ENCODE peak calls at places on chromosome 7, in eight cellular contexts. K, P, G, M, L, Q, B and D are unnamed samples.

GRCh38 chr7:131057015-131057518 is 270.6 kb upstream of the MKLN1 start:
- DNase-seq in K (no peak), P (peak; percentile 38), G (no peak), M (no peak), L (no peak), Q (no peak), B (no peak), D (no peak)

GRCh38 chr7:5750026-5750425 is 31.4 kb downstream of the RNF216 start:
- DNase-seq in K (no peak), P (no peak), G (no peak), M (no peak), L (no peak), Q (no peak), B (no peak), D (no peak)

GRCh38 chr7:45686441-45687184 is 112.4 kb downstream of the ADCY1 start:
- DNase-seq in K (no peak), P (no peak), G (no peak), M (no peak), L (peak; percentile 21), Q (peak; percentile 2), B (no peak), D (no peak)

GRCh38 chr7:5064391-5065106 is 18.9 kb downstream of the RBAK start:
- DNase-seq in K (no peak), P (no peak), G (no peak), M (no peak), L (no peak), Q (no peak), B (no peak), D (no peak)

GRCh38 chr7:156347132-156347531 is 293.4 kb upstream of the RNF32 start:
- DNase-seq in K (no peak), P (no peak), G (no peak), M (no peak), L (no peak), Q (no peak), B (no peak), D (no peak)

GRCh38 chr7:127798023-127798422 is 146.0 kb downstream of the SND1 start:
- DNase-seq in K (no peak), P (peak; percentile 24), G (no peak), M (no peak), L (no peak), Q (no peak), B (no peak), D (peak; percentile 6)

GRCh38 chr7:94059747-94060146 is 55.6 kb upstream of the BET1 start:
- DNase-seq in K (no peak), P (no peak), G (no peak), M (no peak), L (no peak), Q (no peak), B (no peak), D (no peak)

GRCh38 chr7:150854066-150855000 is 2.0 kb downstream of the AOC1 start:
- DNase-seq in K (no peak), P (no peak), G (no peak), M (no peak), L (no peak), Q (no peak), B (no peak), D (no peak)

GRCh38 chr7:130758429-130759056 is 24.5 kb upstream of the KLF14 start:
- DNase-seq in K (peak; percentile 47), P (no peak), G (no peak), M (no peak), L (no peak), Q (no peak), B (no peak), D (no peak)

GRCh38 chr7:123935436-123936381 is 10.7 kb downstream of the SPAM1 start:
- DNase-seq in K (no peak), P (no peak), G (no peak), M (no peak), L (no peak), Q (no peak), B (no peak), D (no peak)

GRCh38 chr7:150406565-150407421 is 27.7 kb downstream of the ZNF775 start:
- DNase-seq in K (no peak), P (no peak), G (no peak), M (peak; percentile 62), L (peak; percentile 53), Q (no peak), B (no peak), D (no peak)

GRCh38 chr7:135856356-135857144 is 107.9 kb upstream of the FAM180A start:
- DNase-seq in K (no peak), P (no peak), G (no peak), M (no peak), L (no peak), Q (no peak), B (no peak), D (no peak)

GRCh38 chr7:66664590-66665293 is 36.1 kb downstream of the KCTD7 start:
- DNase-seq in K (no peak), P (no peak), G (no peak), M (no peak), L (no peak), Q (no peak), B (no peak), D (no peak)

GRCh38 chr7:130982160-130982638 is 248.2 kb upstream of the KLF14 start:
- DNase-seq in K (peak; percentile 30), P (no peak), G (no peak), M (no peak), L (no peak), Q (no peak), B (no peak), D (no peak)

GRCh38 chr7:112084506-112084905 is 121.7 kb downstream of the DOCK4 start:
- DNase-seq in K (no peak), P (no peak), G (no peak), M (no peak), L (no peak), Q (no peak), B (no peak), D (no peak)

GRCh38 chr7:133183042-133183441 is 69.8 kb upstream of the EXOC4 start:
- DNase-seq in K (no peak), P (no peak), G (no peak), M (no peak), L (no peak), Q (no peak), B (peak; percentile 19), D (no peak)

GRCh38 chr7:102306916-102307677 is 20.4 kb downstream of the SH2B2 start:
- DNase-seq in K (no peak), P (peak; percentile 33), G (peak; percentile 51), M (peak; percentile 71), L (peak; percentile 90), Q (no peak), B (no peak), D (peak; percentile 90)

GRCh38 chr7:99314504-99314903 is 11.2 kb upstream of the ARPC1A start:
- DNase-seq in K (no peak), P (no peak), G (no peak), M (peak; percentile 74), L (no peak), Q (no peak), B (no peak), D (no peak)

DNA sequence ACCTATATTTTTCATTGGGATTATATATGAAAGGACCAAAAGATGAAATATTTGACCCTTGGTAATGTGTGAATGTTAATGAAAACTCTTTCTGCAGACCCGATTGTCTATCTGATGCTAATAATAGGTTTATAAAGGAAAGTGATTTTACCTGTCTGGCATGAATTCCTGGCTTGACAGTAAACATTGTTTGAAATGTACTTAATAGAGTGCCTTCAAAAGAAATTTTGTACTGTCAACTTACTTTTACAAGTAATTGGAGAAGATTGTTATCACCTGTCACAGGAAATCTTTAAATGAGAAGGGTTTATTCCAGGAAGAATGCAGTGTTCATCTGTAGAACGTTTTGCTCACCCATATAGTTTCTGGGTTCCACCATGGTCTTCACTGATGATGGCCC is 588.2 kb downstream of the INHBA start:
- DNase-seq in K (no peak), P (no peak), G (no peak), M (no peak), L (no peak), Q (no peak), B (no peak), D (no peak)
- H3K4me1 ChIP-seq in K (no peaks in the 10 kb centered on the region), P (no peaks in the 10 kb centered on the region), G (no peaks in the 10 kb centered on the region), M (no peaks in the 10 kb centered on the region), L (no peaks in the 10 kb centered on the region), Q (no peaks in the 10 kb centered on the region), B (no peaks in the 10 kb centered on the region), D (no peaks in the 10 kb centered on the region)

GRCh38 chr7:2083362-2083761 is 149.4 kb downstream of the MAD1L1 start:
- DNase-seq in K (no peak), P (no peak), G (no peak), M (no peak), L (no peak), Q (no peak), B (no peak), D (no peak)
- H3K4me1 ChIP-seq in K (peaks cover 33% of the 10 kb centered on the region), P (no peaks in the 10 kb centered on the region), G (peaks cover 11% of the 10 kb centered on the region), M (no peaks in the 10 kb centered on the region), L (peaks cover 10% of the 10 kb centered on the region), Q (peaks cover 3% of the 10 kb centered on the region), B (no peaks in the 10 kb centered on the region), D (no peaks in the 10 kb centered on the region)

GRCh38 chr7:80449841-80450240 is 62.0 kb downstream of the GNAT3 start:
- DNase-seq in K (no peak), P (no peak), G (no peak), M (no peak), L (no peak), Q (no peak), B (no peak), D (no peak)
- H3K4me1 ChIP-seq in K (no peaks in the 10 kb centered on the region), P (no peaks in the 10 kb centered on the region), G (no peaks in the 10 kb centered on the region), M (no peaks in the 10 kb centered on the region), L (no peaks in the 10 kb centered on the region), Q (no peaks in the 10 kb centered on the region), B (no peaks in the 10 kb centered on the region), D (no peaks in the 10 kb centered on the region)

GRCh38 chr7:106072715-106073091 is 39.4 kb downstream of the SYPL1 start:
- DNase-seq in K (no peak), P (no peak), G (no peak), M (no peak), L (no peak), Q (no peak), B (no peak), D (no peak)

GRCh38 chr7:106070567-106071254 is 41.4 kb downstream of the SYPL1 start:
- DNase-seq in K (no peak), P (no peak), G (no peak), M (no peak), L (no peak), Q (no peak), B (no peak), D (no peak)

GRCh38 chr7:106071356-106071998 is 40.6 kb downstream of the SYPL1 start:
- DNase-seq in K (no peak), P (no peak), G (no peak), M (peak; percentile 61), L (no peak), Q (no peak), B (no peak), D (no peak)

GRCh38 chr7:106073701-106074100 is 38.4 kb downstream of the SYPL1 start:
- DNase-seq in K (no peak), P (no peak), G (no peak), M (no peak), L (no peak), Q (no peak), B (no peak), D (no peak)

DNA sequence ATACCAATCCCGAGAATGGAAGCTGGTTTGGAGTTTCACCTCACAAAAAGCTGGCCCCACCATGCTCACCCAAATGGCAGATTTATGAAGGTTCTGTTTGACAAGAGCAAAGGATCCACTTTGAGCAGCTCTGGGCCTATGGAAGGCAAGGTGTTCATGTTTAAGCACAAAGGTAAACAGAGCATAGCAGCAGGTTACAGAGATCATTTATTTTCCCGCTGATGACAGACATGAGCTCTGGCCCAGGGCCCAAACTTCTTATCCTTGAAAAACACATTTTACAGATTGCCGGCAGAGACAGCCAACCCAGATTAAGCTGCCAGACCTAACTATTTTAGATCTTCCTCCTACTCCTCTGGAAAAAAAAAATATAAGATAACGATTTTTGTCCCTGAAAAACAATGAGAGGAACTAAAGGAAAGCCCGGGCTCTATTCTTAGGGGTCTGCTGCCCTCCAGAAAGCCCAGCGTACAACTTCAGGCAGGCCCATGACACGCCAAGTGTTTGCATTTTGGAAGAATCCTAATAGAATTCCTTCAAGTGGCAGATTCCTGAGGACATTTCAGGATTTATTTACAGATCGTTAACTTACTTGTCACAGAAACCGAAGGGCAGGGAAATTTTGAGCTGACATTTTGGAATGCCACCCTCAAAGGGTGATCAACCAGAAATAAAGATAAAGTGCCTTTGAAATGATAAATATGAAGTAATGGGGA is 40.0 kb downstream of the SYPL1 start:
- DNase-seq in K (peak; percentile 28), P (peak; percentile 73), G (no peak), M (no peak), L (no peak), Q (no peak), B (peak; percentile 49), D (no peak)
- H3K4me1 ChIP-seq in K (peaks cover 23% of the 10 kb centered on the region), P (peaks cover 63% of the 10 kb centered on the region), G (peaks cover 82% of the 10 kb centered on the region), M (no peaks in the 10 kb centered on the region), L (peaks cover 11% of the 10 kb centered on the region), Q (no peaks in the 10 kb centered on the region), B (peaks cover 30% of the 10 kb centered on the region), D (peaks cover 21% of the 10 kb centered on the region)